ENCODE peak calls at places on chromosomes 4 and X, in four cellular contexts. V, R, Y and O are unnamed samples. For H3K36me3, the result is how much of the 10 kb centered on the place peaks cover.

GRCh38 chr4:131370846-131371245 is 1778.2 kb upstream of the PCDH10 start:
- DNase-seq in V (no peak), R (no peak), Y (no peak), O (no peak)

GRCh38 chr4:164997941-164998340 is 20.5 kb upstream of the TRIM61 start:
- DNase-seq in V (no peak), R (no peak), Y (no peak), O (no peak)

GRCh38 chr4:740656-741282 is 35.1 kb downstream of the PCGF3 start:
- DNase-seq in V (no peak), R (no peak), Y (no peak), O (no peak)

GRCh38 chr4:1815997-1816860 is 23.1 kb downstream of the FGFR3 start:
- DNase-seq in V (no peak), R (no peak), Y (no peak), O (no peak)

GRCh38 chr4:99025506-99025905 is 30.0 kb downstream of the METAP1 start:
- DNase-seq in V (no peak), R (no peak), Y (no peak), O (no peak)

GRCh38 chrX:154486396-154487207 is at the start of gene UBL4A:
- DNase-seq in V (peak), R (peak), Y (peak), O (peak)

GRCh38 chr4:17009871-17010367 is 111.5 kb upstream of the LDB2 start:
- DNase-seq in V (no peak), R (no peak), Y (no peak), O (no peak)

GRCh38 chrX:56763556-56764152 is 34.6 kb downstream of the NBDY start:
- DNase-seq in V (no peak), R (peak), Y (no peak), O (peak)

GRCh38 chr4:187191676-187192075 is 468.0 kb upstream of the FAT1 start:
- DNase-seq in V (no peak), R (no peak), Y (no peak), O (no peak)

GRCh38 chr4:26452565-26453531 is 37.4 kb downstream of the CCKAR start:
- DNase-seq in V (no peak), R (no peak), Y (no peak), O (no peak)

GRCh38 chr4:118351851-118352827 is 664 bp downstream of the PRSS12 start:
- DNase-seq in V (no peak), R (peak), Y (no peak), O (no peak)

GRCh38 chrX:22171287-22172060 is 101.2 kb upstream of the CBLL2 start:
- DNase-seq in V (no peak), R (no peak), Y (no peak), O (no peak)

GRCh38 chrX:56782362-56782761 is 53.3 kb downstream of the NBDY start:
- DNase-seq in V (no peak), R (no peak), Y (no peak), O (no peak)

GRCh38 chrX:73215263-73215662 is 612 bp upstream of the NAP1L2 start:
- DNase-seq in V (no peak), R (no peak), Y (no peak), O (no peak)

GRCh38 chr4:185293202-185293601 is 83.8 kb downstream of the SNX25 start:
- DNase-seq in V (no peak), R (no peak), Y (no peak), O (no peak)

GRCh38 chr4:67928547-67928946 is 34.7 kb downstream of the TMPRSS11A start:
- DNase-seq in V (no peak), R (no peak), Y (no peak), O (no peak)

GRCh38 chr4:110197421-110198398 is 705 bp downstream of the ELOVL6 start:
- DNase-seq in V (peak), R (peak), Y (peak), O (peak)

GRCh38 chrX:147958316-147958715 is 22.8 kb upstream of the FMR1NB start:
- DNase-seq in V (no peak), R (no peak), Y (no peak), O (no peak)

GRCh38 chr4:19224820-19225219 is 1026.9 kb upstream of the SLIT2 start:
- DNase-seq in V (no peak), R (no peak), Y (peak), O (peak)

GRCh38 chrX:16528620-16529019 is 121.3 kb upstream of the S100G start:
- DNase-seq in V (peak), R (no peak), Y (no peak), O (no peak)

GRCh38 chrX:57677132-57677858 is 2.8 kb downstream of the NLRP2B start:
- DNase-seq in V (peak), R (no peak), Y (no peak), O (no peak)

DNA sequence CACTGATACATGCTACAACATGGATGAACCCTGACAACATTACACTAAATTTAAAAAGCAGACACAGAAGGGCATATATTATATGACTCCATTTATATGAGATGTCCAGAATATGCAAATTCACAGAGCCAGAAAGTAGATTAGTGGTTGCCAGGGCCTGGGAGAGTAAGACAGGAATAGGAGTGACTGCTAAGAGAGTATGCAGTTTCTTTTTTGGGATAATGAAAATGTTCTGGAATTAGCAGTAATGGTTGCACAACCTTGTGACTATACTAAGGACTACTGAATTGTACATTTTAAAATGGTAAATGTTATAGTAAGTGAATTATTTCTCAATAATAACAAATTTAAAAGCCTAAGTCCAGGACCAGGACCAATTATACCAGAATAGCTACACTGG is 29.5 kb upstream of the NUP54 start:
- DNase-seq in V (no peak), R (no peak), Y (peak), O (no peak)
- H3K36me3 ChIP-seq in V (under half), R (under half), Y (under half), O (under half)

GRCh38 chrX:40063555-40063954 is 34.2 kb downstream of the BCOR start:
- DNase-seq in V (no peak), R (no peak), Y (no peak), O (no peak)
- H3K36me3 ChIP-seq in V (half or more), R (under half), Y (under half), O (under half)

GRCh38 chr4:135839712-135840111 is 1638.1 kb upstream of the PABPC4L start:
- DNase-seq in V (no peak), R (no peak), Y (no peak), O (no peak)
- H3K36me3 ChIP-seq in V (under half), R (under half), Y (under half), O (under half)

GRCh38 chrX:1393871-1394615 is 2.1 kb upstream of the SLC25A6 start:
- DNase-seq in V (no peak), R (no peak), Y (no peak), O (no peak)
- H3K36me3 ChIP-seq in V (half or more), R (under half), Y (under half), O (under half)

DNA sequence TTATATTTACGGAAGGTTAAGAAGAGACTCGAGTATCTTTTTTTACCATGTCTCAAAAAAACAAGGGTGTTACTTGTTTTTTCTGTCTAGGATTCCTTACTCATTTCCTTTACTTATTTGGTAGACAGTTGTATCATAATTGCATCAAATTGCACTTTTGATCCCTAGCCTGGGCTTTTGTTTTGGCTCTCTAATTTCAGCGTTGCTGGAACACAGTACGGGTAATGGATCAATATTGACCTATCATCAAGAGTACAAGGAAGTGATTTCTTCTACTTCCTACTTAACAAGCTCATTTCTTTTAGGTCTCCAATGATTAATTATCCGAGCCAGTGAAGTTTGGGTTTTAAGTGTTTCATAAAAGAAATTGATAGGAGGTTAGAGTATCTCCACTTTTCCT is 16.8 kb downstream of the AIMP1 start:
- DNase-seq in V (no peak), R (no peak), Y (no peak), O (no peak)
- H3K36me3 ChIP-seq in V (half or more), R (under half), Y (under half), O (half or more)

GRCh38 chr4:134154097-134154496 is 47.5 kb downstream of the PABPC4L start:
- DNase-seq in V (no peak), R (no peak), Y (no peak), O (no peak)
- H3K36me3 ChIP-seq in V (under half), R (under half), Y (under half), O (under half)